ENCODE peak calls at places on chromosome 15, in five cellular contexts. One of them, this sample, is unnamed.

GRCh38 chr15:66515901-66516322 is 10.8 kb downstream of the ZWILCH start:
- DNase-seq in NCI-H1105: no peak
- DNase-seq in islet precursor cell: no peak
- DNase-seq in mucosa of descending colon: no peak
- DNase-seq in SK-N-SH: no peak
- DNase-seq in this sample: no peak

GRCh38 chr15:87850916-87851315 is 405.6 kb downstream of the NTRK3 start:
- DNase-seq in islet precursor cell: no peak
- DNase-seq in NCI-H1105: no peak
- DNase-seq in mucosa of descending colon: no peak
- DNase-seq in SK-N-SH: no peak
- DNase-seq in this sample: no peak

GRCh38 chr15:47326506-47326905 is 390.8 kb upstream of the SEMA6D start:
- DNase-seq in islet precursor cell: no peak
- DNase-seq in NCI-H1105: no peak
- DNase-seq in mucosa of descending colon: no peak
- DNase-seq in SK-N-SH: no peak
- DNase-seq in this sample: no peak

GRCh38 chr15:71261934-71262333 is 146.7 kb downstream of the THSD4 start:
- DNase-seq in islet precursor cell: no peak
- DNase-seq in SK-N-SH: peak
- DNase-seq in NCI-H1105: no peak
- DNase-seq in mucosa of descending colon: no peak
- DNase-seq in this sample: no peak

GRCh38 chr15:32851619-32852416 is 134.0 kb downstream of the GREM1 start:
- DNase-seq in SK-N-SH: no peak
- DNase-seq in mucosa of descending colon: no peak
- DNase-seq in islet precursor cell: no peak
- DNase-seq in NCI-H1105: no peak
- DNase-seq in this sample: no peak

GRCh38 chr15:95252404-95252803 is 1021.0 kb downstream of the MCTP2 start:
- DNase-seq in SK-N-SH: no peak
- DNase-seq in NCI-H1105: no peak
- DNase-seq in mucosa of descending colon: no peak
- DNase-seq in islet precursor cell: no peak
- DNase-seq in this sample: no peak

GRCh38 chr15:75648156-75649000 is 666 bp downstream of the SNX33 start:
- DNase-seq in mucosa of descending colon: peak
- DNase-seq in NCI-H1105: no peak
- DNase-seq in islet precursor cell: peak
- DNase-seq in SK-N-SH: peak
- DNase-seq in this sample: peak

GRCh38 chr15:81155375-81156218 is 21.5 kb downstream of the CFAP161 start:
- DNase-seq in SK-N-SH: peak
- DNase-seq in mucosa of descending colon: no peak
- DNase-seq in NCI-H1105: no peak
- DNase-seq in islet precursor cell: no peak
- DNase-seq in this sample: no peak

GRCh38 chr15:90401499-90401898 is 13.5 kb downstream of the IQGAP1 start:
- DNase-seq in NCI-H1105: no peak
- DNase-seq in mucosa of descending colon: no peak
- DNase-seq in SK-N-SH: no peak
- DNase-seq in islet precursor cell: no peak
- DNase-seq in this sample: no peak

GRCh38 chr15:68789921-68790575 is 30.6 kb downstream of the ANP32A start:
- DNase-seq in mucosa of descending colon: no peak
- DNase-seq in NCI-H1105: no peak
- DNase-seq in islet precursor cell: peak
- DNase-seq in SK-N-SH: peak
- DNase-seq in this sample: peak

GRCh38 chr15:74616020-74616939 is 644 bp downstream of the CLK3 start:
- DNase-seq in islet precursor cell: peak
- DNase-seq in SK-N-SH: peak
- DNase-seq in mucosa of descending colon: peak
- DNase-seq in NCI-H1105: no peak
- DNase-seq in this sample: peak

GRCh38 chr15:56325186-56325585 is 40.0 kb upstream of the TEX9 start:
- DNase-seq in mucosa of descending colon: no peak
- DNase-seq in NCI-H1105: no peak
- DNase-seq in islet precursor cell: no peak
- DNase-seq in SK-N-SH: no peak
- DNase-seq in this sample: no peak

GRCh38 chr15:38207591-38207990 is 45.0 kb upstream of the SPRED1 start:
- DNase-seq in mucosa of descending colon: no peak
- DNase-seq in SK-N-SH: no peak
- DNase-seq in NCI-H1105: no peak
- DNase-seq in islet precursor cell: no peak
- DNase-seq in this sample: no peak

GRCh38 chr15:38129531-38130199 is 123.0 kb upstream of the SPRED1 start:
- DNase-seq in mucosa of descending colon: peak
- DNase-seq in SK-N-SH: peak
- DNase-seq in islet precursor cell: no peak
- DNase-seq in NCI-H1105: no peak
- DNase-seq in this sample: no peak

GRCh38 chr15:59688383-59688887 is 685 bp downstream of the BNIP2 start:
- DNase-seq in SK-N-SH: no peak
- DNase-seq in islet precursor cell: no peak
- DNase-seq in mucosa of descending colon: no peak
- DNase-seq in NCI-H1105: peak
- DNase-seq in this sample: no peak

GRCh38 chr15:90706394-90707327 is 10.5 kb upstream of the BLM start:
- DNase-seq in NCI-H1105: peak
- DNase-seq in islet precursor cell: no peak
- DNase-seq in SK-N-SH: peak
- DNase-seq in mucosa of descending colon: no peak
- DNase-seq in this sample: no peak

GRCh38 chr15:70112018-70112395 is 14.3 kb upstream of the TLE3 start:
- DNase-seq in islet precursor cell: no peak
- DNase-seq in NCI-H1105: no peak
- DNase-seq in SK-N-SH: peak
- DNase-seq in mucosa of descending colon: no peak
- DNase-seq in this sample: no peak

GRCh38 chr15:28096720-28097431 is 2.2 kb downstream of the OCA2 start:
- DNase-seq in mucosa of descending colon: no peak
- DNase-seq in SK-N-SH: no peak
- DNase-seq in NCI-H1105: no peak
- DNase-seq in islet precursor cell: peak
- DNase-seq in this sample: no peak

GRCh38 chr15:63041982-63042878 is at the start of gene TPM1:
- DNase-seq in islet precursor cell: peak
- DNase-seq in NCI-H1105: peak
- DNase-seq in SK-N-SH: peak
- DNase-seq in mucosa of descending colon: peak
- DNase-seq in this sample: peak

GRCh38 chr15:73746288-73746687 is 6.9 kb downstream of the INSYN1 start:
- DNase-seq in SK-N-SH: no peak
- DNase-seq in NCI-H1105: no peak
- DNase-seq in mucosa of descending colon: no peak
- DNase-seq in islet precursor cell: no peak
- DNase-seq in this sample: no peak

GRCh38 chr15:72124218-72124617 is 6.0 kb downstream of the SENP8 start:
- DNase-seq in SK-N-SH: no peak
- DNase-seq in mucosa of descending colon: no peak
- DNase-seq in NCI-H1105: no peak
- DNase-seq in islet precursor cell: no peak
- DNase-seq in this sample: no peak

GRCh38 chr15:83565553-83566159 is 88.3 kb upstream of the ADAMTSL3 start:
- DNase-seq in islet precursor cell: peak
- DNase-seq in SK-N-SH: peak
- DNase-seq in mucosa of descending colon: no peak
- DNase-seq in NCI-H1105: no peak
- DNase-seq in this sample: peak

This sample was measured in endothelial cell.